ENCODE peak calls at places on chromosomes 11 and 22, in four cellular contexts. One of them, this sample, is unnamed.

GRCh38 chr11:35953081-35953480 is 9.2 kb downstream of the LDLRAD3 start:
- DNase-seq in RPMI7951: peak
- DNase-seq in NCI-H446 treated with DMSO at 0.1 percent for 48 hours: peak
- DNase-seq in NB4: no peak
- DNase-seq in this sample: no peak

GRCh38 chr11:96014234-96014633 is 90.3 kb upstream of the MTMR2 start:
- DNase-seq in NB4: peak
- DNase-seq in RPMI7951: peak
- DNase-seq in NCI-H446 treated with DMSO at 0.1 percent for 48 hours: no peak
- DNase-seq in this sample: no peak

GRCh38 chr11:61162092-61162935 is 1.1 kb upstream of the VPS37C start:
- DNase-seq in NCI-H446 treated with DMSO at 0.1 percent for 48 hours: peak
- DNase-seq in NB4: peak
- DNase-seq in RPMI7951: peak
- DNase-seq in this sample: no peak

GRCh38 chr22:23080542-23081290 is 10.4 kb downstream of the GNAZ start:
- DNase-seq in NCI-H446 treated with DMSO at 0.1 percent for 48 hours: no peak
- DNase-seq in NB4: no peak
- DNase-seq in RPMI7951: no peak
- DNase-seq in this sample: no peak

GRCh38 chr11:72781313-72782080 is 12.3 kb downstream of the STARD10 start:
- DNase-seq in NB4: peak
- DNase-seq in NCI-H446 treated with DMSO at 0.1 percent for 48 hours: no peak
- DNase-seq in RPMI7951: no peak
- DNase-seq in this sample: peak

GRCh38 chr11:11966826-11967668 is 41.4 kb downstream of the DKK3 start:
- DNase-seq in NCI-H446 treated with DMSO at 0.1 percent for 48 hours: no peak
- DNase-seq in RPMI7951: peak
- DNase-seq in NB4: peak
- DNase-seq in this sample: peak

GRCh38 chr11:63583288-63583687 is 20.1 kb upstream of the PLAAT2 start:
- DNase-seq in NCI-H446 treated with DMSO at 0.1 percent for 48 hours: no peak
- DNase-seq in RPMI7951: no peak
- DNase-seq in NB4: no peak
- DNase-seq in this sample: no peak

GRCh38 chr22:32579533-32580220 is 105.1 kb downstream of the FBXO7 start:
- DNase-seq in RPMI7951: peak
- DNase-seq in NB4: no peak
- DNase-seq in NCI-H446 treated with DMSO at 0.1 percent for 48 hours: no peak
- DNase-seq in this sample: no peak

GRCh38 chr11:27429740-27430451 is 42.7 kb downstream of the LGR4 start:
- DNase-seq in NB4: peak
- DNase-seq in RPMI7951: peak
- DNase-seq in NCI-H446 treated with DMSO at 0.1 percent for 48 hours: no peak
- DNase-seq in this sample: no peak

GRCh38 chr11:34439521-34440258 is 956 bp downstream of the CAT start:
- DNase-seq in NB4: no peak
- DNase-seq in NCI-H446 treated with DMSO at 0.1 percent for 48 hours: no peak
- DNase-seq in RPMI7951: peak
- DNase-seq in this sample: no peak

GRCh38 chr11:91366186-91366585 is 858.4 kb upstream of the FAT3 start:
- DNase-seq in NB4: no peak
- DNase-seq in RPMI7951: no peak
- DNase-seq in NCI-H446 treated with DMSO at 0.1 percent for 48 hours: no peak
- DNase-seq in this sample: no peak

GRCh38 chr22:50452649-50453048 is 22.2 kb downstream of the SBF1 start:
- DNase-seq in NB4: no peak
- DNase-seq in RPMI7951: no peak
- DNase-seq in NCI-H446 treated with DMSO at 0.1 percent for 48 hours: no peak
- DNase-seq in this sample: no peak

GRCh38 chr11:3132271-3132781 is 32.8 kb downstream of the OSBPL5 start:
- DNase-seq in NCI-H446 treated with DMSO at 0.1 percent for 48 hours: no peak
- DNase-seq in RPMI7951: no peak
- DNase-seq in NB4: no peak
- DNase-seq in this sample: no peak

GRCh38 chr11:114354076-114354475 is 46.2 kb downstream of the C11orf71 start:
- DNase-seq in RPMI7951: peak
- DNase-seq in NCI-H446 treated with DMSO at 0.1 percent for 48 hours: no peak
- DNase-seq in NB4: no peak
- DNase-seq in this sample: no peak

GRCh38 chr22:31676700-31677099 is 14.7 kb upstream of the PISD start:
- DNase-seq in NCI-H446 treated with DMSO at 0.1 percent for 48 hours: no peak
- DNase-seq in RPMI7951: peak
- DNase-seq in NB4: peak
- DNase-seq in this sample: peak

GRCh38 chr11:46249103-46249942 is 28.1 kb upstream of the CREB3L1 start:
- DNase-seq in NCI-H446 treated with DMSO at 0.1 percent for 48 hours: peak
- DNase-seq in NB4: no peak
- DNase-seq in RPMI7951: peak
- DNase-seq in this sample: no peak

GRCh38 chr22:19766506-19767426 is 6.2 kb downstream of the TBX1 start:
- DNase-seq in RPMI7951: no peak
- DNase-seq in NB4: peak
- DNase-seq in NCI-H446 treated with DMSO at 0.1 percent for 48 hours: no peak
- DNase-seq in this sample: peak

GRCh38 chr11:45921561-45922424 is 663 bp upstream of the LARGE2 start:
- DNase-seq in NB4: no peak
- DNase-seq in RPMI7951: no peak
- DNase-seq in NCI-H446 treated with DMSO at 0.1 percent for 48 hours: no peak
- DNase-seq in this sample: no peak

GRCh38 chr22:38718414-38718813 is 12.7 kb downstream of the GTPBP1 start:
- DNase-seq in NCI-H446 treated with DMSO at 0.1 percent for 48 hours: peak
- DNase-seq in NB4: no peak
- DNase-seq in RPMI7951: peak
- DNase-seq in this sample: peak

GRCh38 chr11:70536051-70536877 is 137.9 kb downstream of the CTTN start:
- DNase-seq in NB4: no peak
- DNase-seq in RPMI7951: no peak
- DNase-seq in NCI-H446 treated with DMSO at 0.1 percent for 48 hours: no peak
- DNase-seq in this sample: no peak

GRCh38 chr11:108923413-108923812 is 258.5 kb downstream of the DDX10 start:
- DNase-seq in NB4: no peak
- DNase-seq in RPMI7951: no peak
- DNase-seq in NCI-H446 treated with DMSO at 0.1 percent for 48 hours: no peak
- DNase-seq in this sample: no peak

GRCh38 chr11:393219-394033 is 583 bp upstream of the PKP3 start:
- DNase-seq in NB4: peak
- DNase-seq in RPMI7951: peak
- DNase-seq in NCI-H446 treated with DMSO at 0.1 percent for 48 hours: no peak
- DNase-seq in this sample: no peak

GRCh38 chr11:60887531-60887930 is 18.9 kb downstream of the PRPF19 start:
- DNase-seq in NB4: peak
- DNase-seq in NCI-H446 treated with DMSO at 0.1 percent for 48 hours: peak
- DNase-seq in RPMI7951: peak
- DNase-seq in this sample: no peak

GRCh38 chr22:43203471-43203981 is 16.6 kb upstream of the TTLL12 start:
- DNase-seq in NB4: no peak
- DNase-seq in RPMI7951: no peak
- DNase-seq in NCI-H446 treated with DMSO at 0.1 percent for 48 hours: no peak
- DNase-seq in this sample: no peak

GRCh38 chr11:106101797-106102196 is 24.3 kb downstream of the AASDHPPT start:
- DNase-seq in NB4: no peak
- DNase-seq in NCI-H446 treated with DMSO at 0.1 percent for 48 hours: no peak
- DNase-seq in RPMI7951: peak
- DNase-seq in this sample: no peak

This sample was measured in T-helper 17 cell.